ENCODE peak calls at places on chromosomes 7 and 10, in five cellular contexts. B, J, G, S and Z are unnamed samples.

GRCh38 chr10:95840121-95840520 is 67.7 kb upstream of the CC2D2B start:
- DNase-seq in B (no peak), G (no peak), J (no peak), S (no peak), Z (no peak)

GRCh38 chr10:14953452-14954000 is 370 bp downstream of the DCLRE1C start:
- DNase-seq in G (no peak), S (no peak), B (no peak), J (no peak), Z (no peak)

GRCh38 chr10:70480254-70480861 is 1.8 kb downstream of the PALD1 start:
- DNase-seq in B (no peak), G (peak; percentile 24), S (no peak), J (no peak), Z (no peak)

GRCh38 chr7:26620352-26620751 is 244.0 kb downstream of the SKAP2 start:
- DNase-seq in B (no peak), S (no peak), G (no peak), J (no peak), Z (no peak)

GRCh38 chr10:127877701-127878100 is 15.0 kb downstream of the CLRN3 start:
- DNase-seq in B (no peak), S (no peak), J (no peak), G (no peak), Z (no peak)

GRCh38 chr7:154857728-154858681 is 144.9 kb downstream of the PAXIP1 start:
- DNase-seq in G (no peak), B (no peak), S (no peak), J (no peak), Z (no peak)

GRCh38 chr10:126097558-126098215 is 201.3 kb downstream of the FANK1 start:
- DNase-seq in B (no peak), S (no peak), J (no peak), G (no peak), Z (peak; percentile 24)

GRCh38 chr10:70699659-70700174 is 27.4 kb downstream of the ADAMTS14 start:
- DNase-seq in G (no peak), S (no peak), B (no peak), J (no peak), Z (no peak)

GRCh38 chr10:126315471-126316177 is 72.7 kb downstream of the ADAM12 start:
- DNase-seq in S (no peak), G (no peak), J (no peak), B (no peak), Z (no peak)

GRCh38 chr10:6033954-6034353 is 28.2 kb downstream of the IL2RA start:
- DNase-seq in B (no peak), G (no peak), J (no peak), S (no peak), Z (no peak)

GRCh38 chr7:42460948-42461347 is 223.9 kb upstream of the GLI3 start:
- DNase-seq in G (no peak), J (no peak), B (no peak), S (no peak), Z (no peak)

GRCh38 chr10:22851865-22852239 is 76.0 kb upstream of the ARMC3 start:
- DNase-seq in B (no peak), G (no peak), J (no peak), S (no peak), Z (no peak)

GRCh38 chr7:57399972-57400371 is 50.0 kb upstream of the ZNF716 start:
- DNase-seq in S (no peak), J (no peak), B (no peak), G (no peak), Z (no peak)

GRCh38 chr7:66118603-66119002 is 4.0 kb downstream of the CRCP start:
- DNase-seq in B (no peak), S (no peak), G (no peak), J (no peak), Z (no peak)

GRCh38 chr10:132437511-132437910 is 40.5 kb downstream of the PWWP2B start:
- DNase-seq in G (no peak), J (peak; percentile 70), S (no peak), B (no peak), Z (no peak)

GRCh38 chr10:119409906-119410305 is 132.6 kb downstream of the RGS10 start:
- DNase-seq in S (no peak), J (no peak), G (no peak), B (no peak), Z (no peak)

GRCh38 chr7:101941481-101942383 is 124.3 kb downstream of the CUX1 start:
- DNase-seq in J (no peak), S (no peak), G (no peak), B (no peak), Z (no peak)

GRCh38 chr7:39565538-39565937 is 666 bp upstream of the YAE1 start:
- DNase-seq in G (no peak), S (no peak), B (no peak), J (no peak), Z (no peak)

GRCh38 chr7:79880312-79880711 is 254.3 kb upstream of the GNAI1 start:
- DNase-seq in G (no peak), B (peak; percentile 71), J (no peak), S (no peak), Z (no peak)

GRCh38 chr10:2873769-2874168 is 193.6 kb upstream of the PFKP start:
- DNase-seq in G (no peak), J (no peak), S (no peak), B (no peak), Z (no peak)

GRCh38 chr10:52609071-52609470 is 163.5 kb downstream of the MBL2 start:
- DNase-seq in B (no peak), S (no peak), J (no peak), G (no peak), Z (no peak)

GRCh38 chr7:107993879-107994278 is 9.1 kb downstream of the LAMB1 start:
- DNase-seq in B (no peak), J (no peak), S (no peak), G (no peak), Z (no peak)

GRCh38 chr7:139619367-139619657 is 95.8 kb downstream of the CLEC2L start:
- DNase-seq in S (no peak), B (no peak), G (no peak), J (no peak), Z (no peak)

GRCh38 chr7:86926732-86927131 is 132.7 kb downstream of the ELAPOR2 start:
- DNase-seq in S (no peak), B (peak; percentile 13), J (no peak), G (peak; percentile 17), Z (peak; percentile 50)

GRCh38 chr10:3163879-3164278 is 8.7 kb downstream of the PITRM1 start:
- DNase-seq in S (no peak), J (no peak), B (no peak), G (no peak), Z (no peak)

GRCh38 chr10:72088879-72089585 is 681 bp upstream of the SPOCK2 start:
- DNase-seq in J (no peak), B (no peak), G (peak; percentile 65), S (peak; percentile 32), Z (peak; percentile 58)

GRCh38 chr10:127991543-127992255 is 84.8 kb downstream of the PTPRE start:
- DNase-seq in S (no peak), G (no peak), J (no peak), B (no peak), Z (no peak)

GRCh38 chr10:124359336-124359832 is 59.3 kb downstream of the OAT start:
- DNase-seq in B (no peak), S (no peak), G (no peak), J (no peak), Z (no peak)

GRCh38 chr10:132961-133898 is 2.0 kb upstream of the ZMYND11 start:
- DNase-seq in S (no peak), J (no peak), G (no peak), B (no peak), Z (no peak)

GRCh38 chr7:98930464-98930863 is 52.1 kb downstream of the TRRAP start:
- DNase-seq in B (no peak), S (no peak), G (no peak), J (no peak), Z (peak; percentile 26)